ENCODE peak calls at places on chromosome 2, in five cellular contexts. N is BJ, X is WERI-Rb-1, J is psoas muscle, R is trophoblast cell. E is an unnamed sample. For H3K27me3 and H3K36me3, the result is how much of the 10 kb centered on the place peaks cover.

GRCh38 chr2:88350641-88351601 is 101.6 kb downstream of the FOXI3 start:
- DNase-seq in N (no peak), X (peak), J (no peak), R (peak), E (peak)

GRCh38 chr2:96906719-96907404 is 37.0 kb upstream of the SEMA4C start:
- DNase-seq in N (no peak), X (no peak), J (no peak), R (no peak), E (no peak)

GRCh38 chr2:61876400-61876799 is 12.1 kb downstream of the CCT4 start:
- DNase-seq in N (no peak), X (no peak), J (no peak), R (no peak), E (no peak)

GRCh38 chr2:153222231-153223165 is 256.1 kb downstream of the RPRM start:
- DNase-seq in N (no peak), X (no peak), J (no peak), R (no peak), E (peak)

GRCh38 chr2:62197017-62197586 is 1.2 kb downstream of the B3GNT2 start:
- DNase-seq in N (no peak), X (no peak), J (no peak), R (no peak), E (peak)

GRCh38 chr2:184425083-184425482 is 173.2 kb upstream of the ZNF804A start:
- DNase-seq in N (no peak), X (no peak), J (no peak), R (peak), E (no peak)

GRCh38 chr2:869894-870293 is 80.8 kb upstream of the SNTG2 start:
- DNase-seq in N (no peak), X (no peak), J (no peak), R (no peak), E (no peak)

GRCh38 chr2:46315103-46315890 is 18.1 kb downstream of the EPAS1 start:
- DNase-seq in N (peak), X (no peak), J (peak), R (peak), E (no peak)

GRCh38 chr2:133571249-133571648 is 3.0 kb upstream of the NCKAP5 start:
- DNase-seq in N (no peak), X (no peak), J (no peak), R (no peak), E (no peak)

GRCh38 chr2:25756444-25757022 is 83.2 kb upstream of the DTNB start:
- DNase-seq in N (no peak), X (no peak), J (no peak), R (no peak), E (no peak)

GRCh38 chr2:37506407-37507068 is 162.1 kb downstream of the QPCT start:
- DNase-seq in N (no peak), X (no peak), J (no peak), R (no peak), E (peak)

GRCh38 chr2:180374502-180375281 is 367.6 kb upstream of the CWC22 start:
- DNase-seq in N (no peak), X (no peak), J (no peak), R (no peak), E (no peak)

GRCh38 chr2:232113821-232114220 is 152.3 kb downstream of the DIS3L2 start:
- DNase-seq in N (no peak), X (no peak), J (no peak), R (no peak), E (no peak)

GRCh38 chr2:160293401-160293911 is 93.4 kb upstream of the ITGB6 start:
- DNase-seq in N (peak), X (no peak), J (no peak), R (peak), E (no peak)

GRCh38 chr2:240637116-240637900 is 12.0 kb downstream of the GPR35 start:
- DNase-seq in N (no peak), X (no peak), J (peak), R (no peak), E (no peak)

GRCh38 chr2:238895901-238896600 is 48.2 kb downstream of the TWIST2 start:
- DNase-seq in N (peak), X (no peak), J (peak), R (peak), E (no peak)

GRCh38 chr2:150526827-150527226 is 39.4 kb upstream of the RND3 start:
- DNase-seq in N (peak), X (no peak), J (no peak), R (peak), E (no peak)

GRCh38 chr2:95043300-95043786 is 17.8 kb downstream of the MAL start:
- DNase-seq in N (peak), X (no peak), J (peak), R (no peak), E (no peak)

GRCh38 chr2:239854596-239854995 is 170.5 kb downstream of the NDUFA10 start:
- DNase-seq in N (no peak), X (no peak), J (no peak), R (no peak), E (no peak)

GRCh38 chr2:70140978-70141753 is 49.7 kb downstream of the C2orf42 start:
- DNase-seq in N (no peak), X (peak), J (peak), R (peak), E (peak)

GRCh38 chr2:10932345-10933151 is 20.8 kb downstream of the KCNF1 start:
- DNase-seq in N (no peak), X (no peak), J (no peak), R (no peak), E (no peak)

GRCh38 chr2:235612551-235612950 is 118.7 kb downstream of the AGAP1 start:
- DNase-seq in N (no peak), X (no peak), J (no peak), R (no peak), E (no peak)

GRCh38 chr2:141187063-141187429 is 943.8 kb downstream of the LRP1B start:
- DNase-seq in N (no peak), X (no peak), J (no peak), R (no peak), E (no peak)

GRCh38 chr2:120383191-120383590 is 37.3 kb downstream of the INHBB start:
- DNase-seq in N (no peak), X (no peak), J (peak), R (no peak), E (no peak)

GRCh38 chr2:107358921-107359320 is 467.8 kb upstream of the RGPD4 start:
- DNase-seq in N (no peak), X (no peak), J (no peak), R (no peak), E (no peak)

GRCh38 chr2:198059800-198060199 is 255.4 kb downstream of the PLCL1 start:
- DNase-seq in N (no peak), X (no peak), J (no peak), R (no peak), E (no peak)

GRCh38 chr2:53432921-53433320 is 334.7 kb upstream of the CHAC2 start:
- DNase-seq in N (no peak), X (no peak), J (no peak), R (peak), E (no peak)

GRCh38 chr2:102066554-102066953 is 74.8 kb downstream of the IL1R2 start:
- DNase-seq in N (no peak), X (no peak), J (no peak), R (no peak), E (no peak)

GRCh38 chr2:102065675-102066252 is 74.0 kb downstream of the IL1R2 start:
- DNase-seq in N (no peak), X (no peak), J (peak), R (peak), E (no peak)

GRCh38 chr2:102063360-102063947 is 71.7 kb downstream of the IL1R2 start:
- DNase-seq in N (no peak), X (no peak), J (peak), R (peak), E (no peak)

GRCh38 chr2:102063948-102064678 is 72.4 kb downstream of the IL1R2 start:
- DNase-seq in N (peak), X (no peak), J (peak), R (peak), E (no peak)

GRCh38 chr2:102064679-102065674 is 73.2 kb downstream of the IL1R2 start:
- DNase-seq in N (no peak), X (no peak), J (no peak), R (no peak), E (no peak)
- H3K4me3 ChIP-seq in N (peak), X (no peak), J (peak), R (no peak), E (no peak)

GRCh38 chr2:2270808-2271415 is 60.2 kb downstream of the MYT1L start:
- DNase-seq in N (no peak), X (no peak), J (no peak), R (no peak), E (no peak)

GRCh38 chr2:2273421-2273820 is 57.7 kb downstream of the MYT1L start:
- DNase-seq in N (no peak), X (no peak), J (no peak), R (no peak), E (no peak)

GRCh38 chr2:2271471-2271941 is 59.6 kb downstream of the MYT1L start:
- DNase-seq in N (peak), X (peak), J (no peak), R (no peak), E (no peak)

GRCh38 chr2:2275451-2275850 is 55.6 kb downstream of the MYT1L start:
- DNase-seq in N (no peak), X (no peak), J (no peak), R (no peak), E (no peak)

GRCh38 chr2:2272841-2273240 is 58.2 kb downstream of the MYT1L start:
- DNase-seq in N (no peak), X (no peak), J (no peak), R (no peak), E (no peak)
- H3K27me3 ChIP-seq in N (under half), X (under half), J (under half), R (under half), E (under half)

GRCh38 chr2:171910494-171910893 is 11.8 kb upstream of the HAT1 start:
- DNase-seq in N (no peak), X (no peak), J (no peak), R (no peak), E (no peak)
- H3K36me3 ChIP-seq in N (under half), X (under half), J (under half), R (under half), E (under half)

DNA sequence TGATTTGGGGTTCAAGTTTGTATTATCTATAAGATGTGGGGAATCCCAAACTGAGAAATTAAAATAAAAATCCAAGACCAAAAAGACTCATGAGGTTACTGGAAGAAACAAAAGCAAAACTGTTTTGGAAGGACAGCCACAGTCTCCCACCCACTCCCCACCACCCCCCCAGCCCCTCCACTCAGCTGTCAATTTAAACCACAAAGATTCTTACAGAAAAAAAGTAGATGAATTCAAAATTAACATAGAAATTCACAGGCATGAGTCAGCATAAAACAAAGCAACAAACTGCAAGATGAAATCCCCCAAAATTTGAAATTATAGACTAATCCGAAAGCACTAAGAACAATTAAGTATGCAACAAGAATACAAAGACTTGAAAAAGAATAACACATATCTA is 12.1 kb downstream of the MAP4K3 start:
- DNase-seq in N (no peak), X (no peak), J (no peak), R (no peak), E (no peak)
- H3K4me3 ChIP-seq in N (no peak), X (no peak), J (no peak), R (no peak), E (no peak)

GRCh38 chr2:234496442-234496834 is 443 bp downstream of the ARL4C start:
- DNase-seq in N (no peak), X (peak), J (no peak), R (peak), E (no peak)
- H3K27me3 ChIP-seq in N (under half), X (under half), J (under half), R (under half), E (under half)

GRCh38 chr2:74728842-74729241 is 74.8 kb downstream of the SEMA4F start:
- DNase-seq in N (no peak), X (no peak), J (no peak), R (no peak), E (no peak)
- H3K36me3 ChIP-seq in N (under half), X (under half), J (under half), R (under half), E (under half)

DNA sequence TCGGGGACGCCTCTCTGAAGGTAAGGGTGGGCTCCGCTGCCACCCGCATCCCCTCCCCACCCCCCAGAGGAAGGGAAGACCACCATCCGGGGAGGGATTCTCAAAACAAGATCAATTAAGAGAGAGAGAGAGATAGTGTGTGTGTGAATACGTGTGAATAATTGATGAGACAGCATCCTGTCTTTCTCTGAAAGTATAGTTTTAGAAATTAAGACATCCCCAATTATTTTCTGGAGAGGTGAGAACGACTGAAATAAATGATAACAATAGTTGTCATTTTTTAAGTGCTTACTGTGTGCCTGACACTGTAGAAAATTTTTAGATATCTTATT is 751 bp downstream of the IL18R1 start:
- DNase-seq in N (no peak), X (no peak), J (no peak), R (no peak), E (no peak)
- H3K4me3 ChIP-seq in N (peak), X (no peak), J (peak), R (no peak), E (peak)

GRCh38 chr2:170819941-170820646 is 3.4 kb downstream of the GAD1 start:
- DNase-seq in N (no peak), X (no peak), J (no peak), R (no peak), E (no peak)
- H3K27me3 ChIP-seq in N (half or more), X (under half), J (half or more), R (half or more), E (under half)

GRCh38 chr2:151802315-151802714 is 25.9 kb downstream of the ARL5A start:
- DNase-seq in N (no peak), X (no peak), J (no peak), R (no peak), E (no peak)
- H3K36me3 ChIP-seq in N (under half), X (under half), J (half or more), R (under half), E (under half)

GRCh38 chr2:54670485-54671009 is 52.9 kb upstream of the EML6 start:
- DNase-seq in N (no peak), X (no peak), J (no peak), R (no peak), E (no peak)

GRCh38 chr2:54671010-54671409 is 52.5 kb upstream of the EML6 start:
- DNase-seq in N (no peak), X (no peak), J (no peak), R (no peak), E (no peak)

GRCh38 chr2:54671875-54672586 is 51.4 kb upstream of the EML6 start:
- DNase-seq in N (no peak), X (no peak), J (no peak), R (no peak), E (no peak)

GRCh38 chr2:54673501-54673998 is 49.9 kb upstream of the EML6 start:
- DNase-seq in N (no peak), X (no peak), J (peak), R (peak), E (peak)

GRCh38 chr2:54672587-54673456 is 50.6 kb upstream of the EML6 start:
- DNase-seq in N (no peak), X (no peak), J (no peak), R (peak), E (peak)
- H3K4me3 ChIP-seq in N (no peak), X (no peak), J (peak), R (no peak), E (no peak)

E was measured in GM06990.